ENCODE peak calls at places on chromosomes 1 and 21, in six cellular contexts. N is body of pancreas, J is left ventricle myocardium inferior, X is GM23338, C is thoracic aorta, G is pancreas. I is an unnamed sample.

GRCh38 chr1:221829327-221830011 is 87.6 kb upstream of the DUSP10 start:
- DNase-seq in N (no peak), J (no peak), X (no peak), C (no peak), G (no peak), I (no peak)

GRCh38 chr1:36320767-36321118 is 2.7 kb downstream of the EVA1B start:
- DNase-seq in N (no peak), J (no peak), X (peak; percentile 68), C (no peak), G (peak; percentile 58), I (no peak)

GRCh38 chr1:222618880-222619321 is 1.0 kb downstream of the MIA3 start:
- DNase-seq in N (peak; percentile 46), J (peak; percentile 18), X (peak; percentile 57), C (no peak), G (peak; percentile 66), I (peak; percentile 45)

GRCh38 chr1:111412839-111413238 is 14.7 kb downstream of the OVGP1 start:
- DNase-seq in N (no peak), J (no peak), X (no peak), C (no peak), G (no peak), I (no peak)

GRCh38 chr1:20174937-20175666 is 10.8 kb upstream of the UBXN10 start:
- DNase-seq in N (no peak), J (no peak), X (no peak), C (no peak), G (peak; percentile 31), I (no peak)

GRCh38 chr1:57363643-57364042 is 60.2 kb downstream of the DAB1 start:
- DNase-seq in N (no peak), J (no peak), X (no peak), C (no peak), G (no peak), I (no peak)

GRCh38 chr1:31926846-31927660 is 11.1 kb downstream of the PTP4A2 start:
- DNase-seq in N (no peak), J (no peak), X (no peak), C (no peak), G (no peak), I (no peak)

GRCh38 chr1:48687271-48688045 is 89.2 kb downstream of the BEND5 start:
- DNase-seq in N (no peak), J (no peak), X (no peak), C (no peak), G (no peak), I (no peak)

GRCh38 chr1:160210563-160210962 is 5.4 kb downstream of the PEA15 start:
- DNase-seq in N (no peak), J (no peak), X (no peak), C (no peak), G (no peak), I (no peak)
- H3K27ac ChIP-seq in N (peak overlapping the region; percentile 50), J (peak overlapping the region; percentile 96), X (no peak overlapping the region), C (peak overlapping the region; percentile 95), G (no peak overlapping the region), I (no peak overlapping the region)

GRCh38 chr21:43803558-43804300 is 14.4 kb downstream of the RRP1 start:
- DNase-seq in N (no peak), J (no peak), X (no peak), C (no peak), G (no peak), I (no peak)
- H3K36me3 ChIP-seq in N (peaks cover 23% of the 10 kb centered on the region), J (peaks cover 56% of the 10 kb centered on the region), X (peaks cover 6% of the 10 kb centered on the region), C (peaks cover 18% of the 10 kb centered on the region), G (peaks cover 21% of the 10 kb centered on the region), I (peaks cover 37% of the 10 kb centered on the region)

DNA sequence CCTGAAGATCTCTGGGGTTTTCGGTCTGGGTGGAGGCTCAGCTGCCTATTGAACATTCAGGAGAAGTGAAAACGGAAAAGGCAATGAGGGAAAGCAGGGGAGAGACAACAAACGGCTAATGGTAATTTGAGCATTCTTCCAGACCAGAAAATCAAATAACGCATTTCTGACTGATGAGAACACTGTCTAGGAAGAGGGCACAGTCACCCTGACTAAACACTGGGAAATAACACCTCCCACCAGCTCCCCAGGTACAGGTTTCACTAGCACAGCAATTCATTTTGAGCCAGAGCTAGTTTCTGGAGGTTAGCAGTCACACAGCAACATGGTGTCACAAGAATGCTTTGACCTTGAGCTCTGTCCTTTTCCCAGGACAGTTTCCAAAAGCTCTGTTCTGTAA is 21.1 kb downstream of the NCF2 start:
- DNase-seq in N (no peak), J (no peak), X (no peak), C (no peak), G (no peak), I (no peak)
- H3K27ac ChIP-seq in N (peak overlapping the region; percentile 72), J (no peak overlapping the region), X (no peak overlapping the region), C (no peak overlapping the region), G (no peak overlapping the region), I (no peak overlapping the region)

GRCh38 chr1:220186752-220187151 is 85.5 kb downstream of the RAB3GAP2 start:
- DNase-seq in N (no peak), J (no peak), X (no peak), C (no peak), G (no peak), I (no peak)

GRCh38 chr1:220184503-220184902 is 87.8 kb downstream of the RAB3GAP2 start:
- DNase-seq in N (no peak), J (no peak), X (no peak), C (no peak), G (no peak), I (no peak)

DNA sequence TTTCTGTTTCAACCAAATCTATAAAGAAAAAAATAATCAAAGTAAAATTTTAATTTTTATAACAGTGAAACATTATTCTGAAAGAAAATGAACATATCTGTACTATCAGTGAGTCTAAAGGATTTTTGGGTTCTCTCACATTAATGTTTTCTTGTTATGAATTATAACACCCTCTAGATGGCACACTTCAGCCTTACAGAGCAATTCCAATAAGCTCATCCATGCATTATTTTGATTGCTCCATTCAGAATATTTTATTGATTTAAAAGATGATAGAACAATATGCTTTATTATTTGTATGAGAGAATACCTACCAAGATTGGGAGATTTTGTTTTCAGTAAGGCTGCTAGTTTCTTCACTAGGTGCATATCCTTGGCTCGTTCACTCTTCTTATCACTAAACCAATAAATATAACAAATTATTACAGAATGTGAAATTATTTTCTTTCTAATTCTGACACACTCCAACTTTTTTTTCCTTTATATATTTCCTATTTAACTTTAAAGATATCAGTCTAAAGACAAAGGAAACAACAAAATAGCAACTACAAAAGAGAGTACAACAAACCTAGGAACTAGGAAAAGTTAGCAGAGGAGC is 82.4 kb downstream of the RAB3GAP2 start:
- DNase-seq in N (no peak), J (no peak), X (no peak), C (no peak), G (no peak), I (no peak)
- H3K36me3 ChIP-seq in N (peaks cover 22% of the 10 kb centered on the region), J (peaks cover 76% of the 10 kb centered on the region), X (peaks cover 22% of the 10 kb centered on the region), C (peaks cover 25% of the 10 kb centered on the region), G (peaks cover 33% of the 10 kb centered on the region), I (peaks cover 29% of the 10 kb centered on the region)

GRCh38 chr1:227920896-227921295 is 26.8 kb downstream of the WNT9A start:
- DNase-seq in N (no peak), J (no peak), X (no peak), C (no peak), G (no peak), I (no peak)

GRCh38 chr1:227918736-227919135 is 29.0 kb downstream of the WNT9A start:
- DNase-seq in N (no peak), J (no peak), X (no peak), C (no peak), G (no peak), I (no peak)

GRCh38 chr1:227921461-227922185 is 26.1 kb downstream of the WNT9A start:
- DNase-seq in N (no peak), J (no peak), X (no peak), C (no peak), G (no peak), I (no peak)

GRCh38 chr1:227919916-227920315 is 27.8 kb downstream of the WNT9A start:
- DNase-seq in N (no peak), J (no peak), X (peak; percentile 42), C (no peak), G (no peak), I (peak; percentile 78)

GRCh38 chr1:227920426-227920825 is 27.3 kb downstream of the WNT9A start:
- DNase-seq in N (no peak), J (no peak), X (no peak), C (no peak), G (no peak), I (no peak)
- H3K27ac ChIP-seq in N (no peak overlapping the region), J (no peak overlapping the region), X (no peak overlapping the region), C (no peak overlapping the region), G (no peak overlapping the region), I (no peak overlapping the region)

GRCh38 chr21:32377991-32378390 is 14.8 kb downstream of the URB1 start:
- DNase-seq in N (no peak), J (no peak), X (no peak), C (no peak), G (no peak), I (no peak)
- H3K36me3 ChIP-seq in N (peaks cover 10% of the 10 kb centered on the region), J (peaks cover 55% of the 10 kb centered on the region), X (peaks cover 38% of the 10 kb centered on the region), C (peaks cover 9% of the 10 kb centered on the region), G (peaks cover 18% of the 10 kb centered on the region), I (peaks cover 55% of the 10 kb centered on the region)

GRCh38 chr1:234730542-234731370 is 120.8 kb upstream of the IRF2BP2 start:
- DNase-seq in N (no peak), J (no peak), X (no peak), C (no peak), G (no peak), I (no peak)
- H3K27ac ChIP-seq in N (no peak overlapping the region), J (no peak overlapping the region), X (no peak overlapping the region), C (no peak overlapping the region), G (no peak overlapping the region), I (no peak overlapping the region)

DNA sequence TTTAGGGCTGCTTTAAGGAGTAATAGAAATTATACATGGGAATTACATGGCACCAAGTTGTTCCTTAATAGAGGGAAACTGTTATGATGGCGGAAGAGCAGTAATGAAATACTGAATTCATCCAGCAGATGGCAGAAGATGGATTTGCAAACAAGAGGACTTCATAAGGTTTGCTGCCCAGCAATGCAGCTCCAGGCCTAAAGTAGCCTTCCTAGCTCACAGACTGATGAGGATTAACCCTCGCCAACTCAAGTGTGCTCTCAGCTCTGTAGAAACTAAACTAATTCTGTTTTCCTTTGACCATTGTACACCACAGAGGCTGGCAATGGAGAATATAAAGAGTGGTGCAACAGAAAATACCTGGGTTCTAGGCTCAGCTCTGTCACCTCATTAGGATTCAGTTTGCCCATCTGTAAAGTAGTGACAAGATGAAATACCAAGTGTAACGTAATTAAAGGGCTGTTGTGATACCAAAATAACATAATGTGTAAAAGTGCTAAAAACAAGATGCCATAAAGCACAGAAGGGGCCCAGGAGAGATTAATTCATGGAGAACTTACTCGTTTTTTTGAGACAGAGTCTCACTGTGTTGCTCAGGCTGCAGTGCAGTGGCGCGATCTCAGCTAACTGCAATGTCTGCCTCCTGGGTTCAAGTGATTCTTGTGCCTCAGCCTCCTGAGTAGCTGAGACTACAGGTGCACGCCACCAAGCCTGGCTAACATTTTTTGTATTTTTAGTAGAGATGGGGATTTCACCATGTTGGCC is 102.4 kb upstream of the SERBP1 start:
- DNase-seq in N (peak; percentile 47), J (no peak), X (peak; percentile 83), C (no peak), G (no peak), I (peak; percentile 89)
- H3K36me3 ChIP-seq in N (no peaks in the 10 kb centered on the region), J (no peaks in the 10 kb centered on the region), X (no peaks in the 10 kb centered on the region), C (no peaks in the 10 kb centered on the region), G (no peaks in the 10 kb centered on the region), I (no peaks in the 10 kb centered on the region)

I was measured in SJCRH30.